ENCODE peak calls at places on chromosome 13, in nine cellular contexts. Q is breast epithelium, A is right lobe of liver, Y is heart left ventricle, M is tibial nerve, U is Peyer's patch, N is sigmoid colon, X is adrenal gland, F is transverse colon. W is an unnamed sample.

GRCh38 chr13:99208185-99208584 is 7.5 kb downstream of the UBAC2 start:
- DNase-seq in Q (no peak), A (no peak), Y (no peak), M (no peak), U (no peak), N (no peak), X (no peak), F (no peak), W (no peak)

GRCh38 chr13:54433511-54434206 is 1405.0 kb downstream of the OLFM4 start:
- DNase-seq in Q (no peak), A (no peak), Y (no peak), M (no peak), U (no peak), N (no peak), X (no peak), F (no peak), W (no peak)

GRCh38 chr13:101127741-101128353 is 288.5 kb downstream of the NALCN start:
- DNase-seq in Q (no peak), A (no peak), Y (no peak), M (no peak), U (no peak), N (no peak), X (no peak), F (no peak), W (peak)

GRCh38 chr13:85586422-85586831 is 212.8 kb downstream of the SLITRK6 start:
- DNase-seq in Q (no peak), A (no peak), Y (no peak), M (no peak), U (no peak), N (no peak), X (no peak), F (no peak), W (no peak)

GRCh38 chr13:96379967-96380366 is 290.1 kb downstream of the HS6ST3 start:
- DNase-seq in Q (no peak), A (no peak), Y (no peak), M (no peak), U (no peak), N (no peak), X (no peak), F (no peak), W (no peak)

GRCh38 chr13:20848203-20848602 is 54.3 kb downstream of the XPO4 start:
- DNase-seq in Q (no peak), A (no peak), Y (no peak), M (no peak), U (no peak), N (no peak), X (no peak), F (no peak), W (no peak)

GRCh38 chr13:67374391-67374790 is 144.3 kb upstream of the PCDH9 start:
- DNase-seq in Q (no peak), A (no peak), Y (no peak), M (no peak), U (no peak), N (no peak), X (no peak), F (no peak), W (no peak)

GRCh38 chr13:36288794-36289391 is 8.7 kb downstream of the CCDC169 start:
- DNase-seq in Q (no peak), A (no peak), Y (no peak), M (no peak), U (no peak), N (no peak), X (no peak), F (no peak), W (peak)

GRCh38 chr13:77752512-77753069 is 55.1 kb downstream of the SLAIN1 start:
- DNase-seq in Q (no peak), A (no peak), Y (no peak), M (no peak), U (no peak), N (no peak), X (no peak), F (no peak), W (peak)

GRCh38 chr13:26558912-26559485 is 1.5 kb downstream of the WASF3 start:
- DNase-seq in Q (no peak), A (no peak), Y (no peak), M (no peak), U (no peak), N (no peak), X (no peak), F (no peak), W (no peak)

GRCh38 chr13:103188688-103189326 is 122.6 kb upstream of the SLC10A2 start:
- DNase-seq in Q (no peak), A (no peak), Y (no peak), M (no peak), U (no peak), N (no peak), X (no peak), F (no peak), W (no peak)

GRCh38 chr13:106105153-106105552 is 430.3 kb downstream of the EFNB2 start:
- DNase-seq in Q (no peak), A (no peak), Y (no peak), M (no peak), U (no peak), N (no peak), X (no peak), F (no peak), W (no peak)

GRCh38 chr13:64278493-64278892 is 2862.8 kb upstream of the PCDH20 start:
- DNase-seq in Q (no peak), A (no peak), Y (no peak), M (no peak), U (no peak), N (no peak), X (no peak), F (no peak), W (no peak)

GRCh38 chr13:29991343-29991742 is 140.9 kb upstream of the UBL3 start:
- DNase-seq in Q (no peak), A (no peak), Y (no peak), M (no peak), U (no peak), N (no peak), X (no peak), F (no peak), W (no peak)

GRCh38 chr13:33188093-33188882 is 97.3 kb downstream of the STARD13 start:
- DNase-seq in Q (no peak), A (no peak), Y (no peak), M (no peak), U (no peak), N (no peak), X (no peak), F (no peak), W (no peak)

GRCh38 chr13:25380082-25380481 is 8.3 kb downstream of the ATP8A2 start:
- DNase-seq in Q (no peak), A (no peak), Y (no peak), M (no peak), U (no peak), N (no peak), X (no peak), F (no peak), W (peak)

DNA sequence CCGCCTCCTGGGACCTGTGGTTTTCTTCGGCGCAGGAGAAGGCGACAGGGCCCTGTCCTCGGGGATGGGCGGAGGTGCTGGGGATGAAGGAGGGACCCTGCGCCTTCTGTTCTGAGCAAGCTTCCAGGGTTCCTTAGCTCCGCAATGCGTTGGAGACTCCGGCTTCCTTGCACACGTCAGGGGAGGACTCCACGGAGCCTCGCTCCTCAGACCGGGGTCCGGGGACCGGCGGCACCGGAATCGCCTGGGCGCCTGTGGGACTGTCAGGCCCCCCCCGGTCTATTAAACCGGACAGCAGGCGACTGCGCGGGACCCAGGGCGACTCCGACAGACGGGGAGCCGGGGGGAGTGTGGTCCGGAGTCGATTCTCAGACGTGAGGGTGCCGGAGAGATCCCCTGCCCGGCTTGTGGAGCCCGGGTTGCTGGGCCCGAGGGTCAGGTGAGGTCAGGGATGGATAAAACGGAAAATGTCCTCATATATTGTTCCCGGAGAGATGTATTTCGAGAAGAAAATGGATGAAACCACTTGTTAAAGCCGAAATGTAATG is 227.4 kb downstream of the TEX29 start:
- DNase-seq in Q (no peak), A (no peak), Y (no peak), M (no peak), U (no peak), N (no peak), X (no peak), F (no peak), W (no peak)
- TF ChIP-seq POLR2A in Q (no peak), A (no peak), Y (no peak), M (no peak), U (no peak), N (no peak), X (no peak), F (no peak), W (no peak)

DNA sequence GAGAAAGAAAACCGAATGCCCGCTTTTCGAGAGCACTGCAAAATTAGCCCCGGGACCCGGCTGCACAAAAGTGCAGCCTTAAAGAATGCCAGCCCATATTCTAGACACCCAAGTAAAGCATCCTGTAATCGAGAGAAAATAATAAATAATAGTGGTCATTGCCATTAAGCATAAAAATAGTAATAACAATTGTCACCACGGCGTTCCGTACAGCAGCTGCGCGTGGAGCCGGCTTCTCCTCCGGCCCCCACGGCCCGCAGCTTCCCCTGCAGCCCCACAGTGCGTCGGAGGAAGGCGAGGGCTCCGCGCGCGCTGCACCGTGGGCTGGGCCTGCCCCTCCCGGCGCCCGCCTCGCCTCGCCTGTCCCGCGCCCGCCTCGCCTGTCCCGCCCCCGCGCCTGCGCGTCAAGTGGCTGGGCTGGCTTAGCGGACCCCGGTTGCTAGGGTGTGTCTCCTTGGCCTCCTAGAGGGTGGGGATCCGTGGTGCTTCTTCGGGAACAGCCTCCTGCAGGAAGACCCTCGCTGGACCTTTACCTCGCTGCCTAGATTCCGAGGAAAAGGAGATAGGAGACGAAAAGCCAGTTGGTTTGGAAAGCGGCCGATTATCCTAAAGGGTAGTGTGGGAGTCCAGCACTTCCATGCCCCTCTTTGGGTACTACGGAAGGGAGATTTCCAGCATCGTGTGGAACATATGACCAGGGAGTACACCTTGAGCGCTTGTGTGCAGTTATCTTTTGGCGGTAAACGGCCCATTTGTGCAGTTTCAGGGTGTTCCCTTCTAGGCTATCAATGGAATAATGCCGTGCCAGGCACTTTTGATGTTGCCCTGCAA is at the start of gene LRRC63:
- DNase-seq in Q (peak), A (peak), Y (peak), M (peak), U (peak), N (peak), X (peak), F (peak), W (peak)
- TF ChIP-seq POLR2A in Q (no peak), A (peak), Y (no peak), M (no peak), U (no peak), N (no peak), X (peak), F (no peak), W (peak)

GRCh38 chr13:51453959-51454703 is 1.3 kb upstream of the INTS6 start:
- DNase-seq in Q (no peak), A (peak), Y (peak), M (no peak), U (peak), N (peak), X (peak), F (peak), W (peak)

GRCh38 chr13:51452391-51453307 is at the start of gene INTS6:
- DNase-seq in Q (peak), A (peak), Y (peak), M (peak), U (peak), N (peak), X (peak), F (peak), W (peak)

GRCh38 chr13:51455532-51455931 is 2.7 kb upstream of the INTS6 start:
- DNase-seq in Q (no peak), A (no peak), Y (peak), M (no peak), U (no peak), N (no peak), X (no peak), F (no peak), W (no peak)

GRCh38 chr13:51451467-51452390 is 1.1 kb downstream of the INTS6 start:
- DNase-seq in Q (peak), A (peak), Y (peak), M (peak), U (peak), N (peak), X (peak), F (peak), W (peak)

DNA sequence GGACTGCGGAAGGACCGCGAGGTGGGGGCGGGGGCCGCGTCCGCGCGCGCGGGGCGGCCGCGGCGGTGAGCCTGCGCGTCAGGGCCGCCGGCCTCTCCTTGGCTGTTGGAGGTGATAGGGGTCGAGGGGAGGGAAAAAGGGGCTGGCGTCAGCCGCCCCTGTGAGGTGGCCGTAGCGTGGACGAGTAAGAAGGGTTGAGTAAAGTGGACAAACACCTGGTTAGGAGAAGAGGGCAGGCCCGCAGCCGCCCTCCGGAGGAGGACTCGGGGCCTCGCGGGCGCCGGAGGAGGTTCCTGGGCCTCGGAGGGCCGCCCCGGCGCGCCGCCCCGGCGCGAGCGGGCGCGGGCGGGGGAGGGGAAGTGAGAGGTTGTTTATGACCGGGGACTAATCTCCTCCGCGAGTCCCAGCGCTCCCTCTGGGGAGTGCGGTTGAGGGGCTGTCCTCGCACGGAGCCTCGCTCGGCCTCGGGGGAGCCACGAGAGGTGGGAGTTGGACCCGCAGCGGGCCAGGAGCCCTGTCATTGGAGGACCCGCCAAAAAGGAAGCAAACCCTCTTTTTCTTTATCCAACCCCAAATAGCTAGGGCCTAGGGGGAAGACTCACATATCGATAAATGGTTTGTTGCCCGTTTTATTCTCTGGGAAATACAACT is 597 bp upstream of the INTS6 start:
- DNase-seq in Q (peak), A (no peak), Y (peak), M (peak), U (peak), N (peak), X (no peak), F (peak), W (no peak)
- TF ChIP-seq POLR2A in Q (no peak), A (peak), Y (peak), M (peak), U (peak), N (peak), X (peak), F (peak), W (peak)

GRCh38 chr13:114067886-114068722 is 64.3 kb downstream of the RASA3 start:
- DNase-seq in Q (no peak), A (no peak), Y (no peak), M (peak), U (peak), N (peak), X (no peak), F (peak), W (no peak)
- TF ChIP-seq POLR2A in Q (no peak), A (no peak), Y (no peak), M (no peak), U (no peak), N (no peak), X (no peak), F (no peak), W (no peak)

GRCh38 chr13:114032121-114032799 is 58.4 kb upstream of the C13orf46 start:
- DNase-seq in Q (no peak), A (no peak), Y (no peak), M (no peak), U (no peak), N (no peak), X (no peak), F (no peak), W (no peak)

GRCh38 chr13:114033541-114034315 is 59.9 kb upstream of the C13orf46 start:
- DNase-seq in Q (no peak), A (no peak), Y (no peak), M (no peak), U (no peak), N (no peak), X (no peak), F (no peak), W (no peak)

GRCh38 chr13:114029866-114030625 is 56.2 kb upstream of the C13orf46 start:
- DNase-seq in Q (no peak), A (no peak), Y (peak), M (no peak), U (no peak), N (no peak), X (no peak), F (no peak), W (no peak)

GRCh38 chr13:114031631-114032030 is 57.8 kb upstream of the C13orf46 start:
- DNase-seq in Q (no peak), A (no peak), Y (peak), M (no peak), U (no peak), N (no peak), X (no peak), F (no peak), W (no peak)

GRCh38 chr13:114030666-114031610 is 57.1 kb upstream of the C13orf46 start:
- DNase-seq in Q (no peak), A (no peak), Y (peak), M (no peak), U (no peak), N (no peak), X (no peak), F (no peak), W (peak)
- TF ChIP-seq POLR2A in Q (no peak), A (no peak), Y (no peak), M (no peak), U (no peak), N (no peak), X (no peak), F (no peak), W (no peak)

GRCh38 chr13:110396913-110397379 is 89.9 kb downstream of the COL4A2 start:
- DNase-seq in Q (no peak), A (peak), Y (peak), M (peak), U (peak), N (peak), X (peak), F (peak), W (no peak)
- TF ChIP-seq POLR2A in Q (no peak), A (no peak), Y (no peak), M (peak), U (no peak), N (peak), X (peak), F (no peak), W (no peak)

DNA sequence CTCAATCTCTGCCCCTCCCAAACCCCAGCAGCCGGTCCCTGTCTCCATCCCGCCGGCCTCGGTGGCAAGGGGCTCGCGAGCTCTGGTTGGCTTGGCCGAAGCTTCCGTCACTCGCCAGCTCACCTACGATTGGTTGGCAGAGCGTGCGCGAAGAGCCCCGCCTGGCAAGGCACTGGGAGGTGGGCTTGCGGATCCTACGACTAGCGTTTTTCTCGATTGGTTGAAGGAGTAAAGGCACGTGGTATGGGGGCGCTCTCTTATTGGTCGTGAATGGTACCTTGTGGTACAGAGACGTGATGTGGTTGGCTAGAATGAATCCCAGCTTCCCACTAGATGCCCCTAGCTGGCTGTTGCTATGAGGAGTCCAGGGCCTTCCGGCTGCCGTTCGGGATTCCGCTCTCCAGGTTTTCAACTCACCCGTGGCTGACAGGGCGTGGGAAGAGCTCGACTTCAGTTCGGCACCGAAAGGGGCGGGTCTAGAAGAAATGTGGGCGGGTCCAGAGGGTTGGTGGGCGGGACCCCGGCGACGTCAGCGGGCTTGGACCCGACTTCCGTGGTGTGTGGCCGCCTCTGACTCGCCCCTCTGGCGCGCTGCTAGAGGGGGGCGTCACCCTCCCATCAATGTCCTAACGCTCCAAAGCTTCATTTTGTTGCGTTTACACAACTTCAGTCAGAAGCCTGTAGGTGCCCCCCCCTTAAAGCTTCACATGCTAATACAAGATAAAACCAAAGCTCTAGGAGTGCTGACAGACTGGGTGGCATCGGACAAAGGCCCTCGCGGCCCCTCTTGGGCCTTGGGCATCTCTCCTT is 847 bp upstream of the RAP2A start:
- DNase-seq in Q (peak), A (peak), Y (peak), M (peak), U (peak), N (peak), X (peak), F (peak), W (peak)
- TF ChIP-seq POLR2A in Q (peak), A (no peak), Y (no peak), M (peak), U (peak), N (peak), X (no peak), F (no peak), W (peak)

DNA sequence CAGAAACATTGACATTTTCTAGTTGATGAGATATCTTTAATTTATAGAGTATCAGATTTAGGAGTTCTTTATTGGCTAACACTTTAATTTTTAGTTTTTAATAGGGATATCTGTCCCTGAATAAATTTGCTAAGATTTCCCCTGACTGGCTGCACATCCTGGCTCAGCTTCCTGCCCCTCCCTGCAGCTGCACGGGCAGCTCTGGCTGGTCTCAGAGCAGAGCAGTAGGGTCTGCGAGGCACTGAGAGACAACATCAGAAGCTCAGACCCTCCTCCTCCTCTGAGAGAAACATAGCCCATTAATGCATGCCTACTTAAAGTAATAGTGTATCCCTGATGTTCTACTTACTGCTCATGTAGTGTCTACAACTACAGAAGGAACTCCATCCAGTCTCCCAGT is 139.2 kb downstream of the TNFSF13B start:
- DNase-seq in Q (no peak), A (no peak), Y (no peak), M (no peak), U (no peak), N (no peak), X (no peak), F (no peak), W (no peak)
- TF ChIP-seq POLR2A in Q (no peak), A (no peak), Y (no peak), M (no peak), U (no peak), N (no peak), X (no peak), F (no peak), W (no peak)

W was measured in erythroblast.